ENCODE peak calls at places on chromosome 13, in five cellular contexts. One of them, this sample, is unnamed.
A peak's percentile ranks its signal among the peaks of the same experiment; 100 is the strongest.

GRCh38 chr13:114115796-114116195 is 16.6 kb downstream of the RASA3 start:
- DNase-seq in anterior cingulate cortex: no peak
- DNase-seq in ovary: peak; percentile 11
- DNase-seq in nephron progenitor cell: no peak
- DNase-seq in cardiac fibroblast: no peak
- DNase-seq in this sample: peak; percentile 19

GRCh38 chr13:113960276-113960948 is 13.5 kb downstream of the C13orf46 start:
- DNase-seq in anterior cingulate cortex: no peak
- DNase-seq in ovary: no peak
- DNase-seq in nephron progenitor cell: no peak
- DNase-seq in cardiac fibroblast: no peak
- DNase-seq in this sample: peak; percentile 1

GRCh38 chr13:99792079-99792921 is 179.3 kb downstream of the ZIC5 start:
- DNase-seq in anterior cingulate cortex: no peak
- DNase-seq in ovary: no peak
- DNase-seq in nephron progenitor cell: no peak
- DNase-seq in cardiac fibroblast: no peak
- DNase-seq in this sample: no peak

GRCh38 chr13:29513981-29514719 is 81.3 kb downstream of the SLC7A1 start:
- DNase-seq in anterior cingulate cortex: no peak
- DNase-seq in ovary: no peak
- DNase-seq in nephron progenitor cell: no peak
- DNase-seq in cardiac fibroblast: no peak
- DNase-seq in this sample: no peak

GRCh38 chr13:33017410-33017929 is 1.2 kb downstream of the KL start:
- DNase-seq in anterior cingulate cortex: no peak
- DNase-seq in ovary: no peak
- DNase-seq in nephron progenitor cell: peak; percentile 11
- DNase-seq in cardiac fibroblast: peak; percentile 48
- DNase-seq in this sample: peak; percentile 59

GRCh38 chr13:79749985-79750551 is 269.1 kb downstream of the NDFIP2 start:
- DNase-seq in anterior cingulate cortex: no peak
- DNase-seq in ovary: peak; percentile 49
- DNase-seq in nephron progenitor cell: no peak
- DNase-seq in cardiac fibroblast: peak; percentile 94
- DNase-seq in this sample: peak; percentile 75

GRCh38 chr13:32214073-32214472 is 101.1 kb downstream of the ZAR1L start:
- DNase-seq in anterior cingulate cortex: no peak
- DNase-seq in ovary: no peak
- DNase-seq in nephron progenitor cell: no peak
- DNase-seq in cardiac fibroblast: no peak
- DNase-seq in this sample: no peak

GRCh38 chr13:79398915-79399314 is 7.1 kb downstream of the RBM26 start:
- DNase-seq in anterior cingulate cortex: no peak
- DNase-seq in ovary: no peak
- DNase-seq in nephron progenitor cell: no peak
- DNase-seq in cardiac fibroblast: peak; percentile 55
- DNase-seq in this sample: no peak

GRCh38 chr13:23915308-23915707 is 18.0 kb upstream of the C1QTNF9B start:
- DNase-seq in anterior cingulate cortex: no peak
- DNase-seq in ovary: no peak
- DNase-seq in nephron progenitor cell: no peak
- DNase-seq in cardiac fibroblast: no peak
- DNase-seq in this sample: no peak

GRCh38 chr13:20222553-20222952 is 9.6 kb downstream of the GJB6 start:
- DNase-seq in anterior cingulate cortex: no peak
- DNase-seq in ovary: no peak
- DNase-seq in nephron progenitor cell: no peak
- DNase-seq in cardiac fibroblast: no peak
- DNase-seq in this sample: no peak

GRCh38 chr13:113876341-113877148 is 12.7 kb upstream of the GAS6 start:
- DNase-seq in anterior cingulate cortex: no peak
- DNase-seq in ovary: no peak
- DNase-seq in nephron progenitor cell: no peak
- DNase-seq in cardiac fibroblast: no peak
- DNase-seq in this sample: no peak

GRCh38 chr13:45292176-45292575 is 48.8 kb downstream of the TPT1 start:
- DNase-seq in anterior cingulate cortex: no peak
- DNase-seq in ovary: no peak
- DNase-seq in nephron progenitor cell: no peak
- DNase-seq in cardiac fibroblast: no peak
- DNase-seq in this sample: no peak

GRCh38 chr13:41268764-41269163 is 5.4 kb upstream of the MTRF1 start:
- DNase-seq in anterior cingulate cortex: no peak
- DNase-seq in ovary: no peak
- DNase-seq in nephron progenitor cell: peak; percentile 3
- DNase-seq in cardiac fibroblast: peak; percentile 56
- DNase-seq in this sample: no peak

GRCh38 chr13:83881917-83882625 is at the start of gene SLITRK1:
- DNase-seq in anterior cingulate cortex: peak; percentile 65
- DNase-seq in ovary: peak; percentile 21
- DNase-seq in nephron progenitor cell: peak; percentile 98
- DNase-seq in cardiac fibroblast: peak; percentile 17
- DNase-seq in this sample: peak; percentile 31

GRCh38 chr13:30752201-30752797 is 17.0 kb downstream of the ALOX5AP start:
- DNase-seq in anterior cingulate cortex: no peak
- DNase-seq in ovary: no peak
- DNase-seq in nephron progenitor cell: no peak
- DNase-seq in cardiac fibroblast: peak; percentile 68
- DNase-seq in this sample: peak; percentile 35

GRCh38 chr13:112626124-112626523 is 38.2 kb upstream of the TUBGCP3 start:
- DNase-seq in anterior cingulate cortex: no peak
- DNase-seq in ovary: no peak
- DNase-seq in nephron progenitor cell: no peak
- DNase-seq in cardiac fibroblast: no peak
- DNase-seq in this sample: no peak

GRCh38 chr13:23899555-23899954 is 2.3 kb upstream of the C1QTNF9B start:
- DNase-seq in anterior cingulate cortex: no peak
- DNase-seq in ovary: no peak
- DNase-seq in nephron progenitor cell: peak; percentile 39
- DNase-seq in cardiac fibroblast: peak; percentile 73
- DNase-seq in this sample: no peak

GRCh38 chr13:19845758-19846157 is 17.7 kb downstream of the ZMYM5 start:
- DNase-seq in anterior cingulate cortex: no peak
- DNase-seq in ovary: no peak
- DNase-seq in nephron progenitor cell: no peak
- DNase-seq in cardiac fibroblast: peak; percentile 94
- DNase-seq in this sample: no peak

GRCh38 chr13:57582032-57582431 is 49.5 kb upstream of the PCDH17 start:
- DNase-seq in anterior cingulate cortex: no peak
- DNase-seq in ovary: no peak
- DNase-seq in nephron progenitor cell: no peak
- DNase-seq in cardiac fibroblast: no peak
- DNase-seq in this sample: no peak

GRCh38 chr13:113666951-113667701 is at the start of gene GRK1:
- DNase-seq in anterior cingulate cortex: no peak
- DNase-seq in ovary: peak; percentile 7
- DNase-seq in nephron progenitor cell: no peak
- DNase-seq in cardiac fibroblast: no peak
- DNase-seq in this sample: no peak

GRCh38 chr13:45339867-45340266 is 1.1 kb downstream of the TPT1 start:
- DNase-seq in anterior cingulate cortex: no peak
- DNase-seq in ovary: no peak
- DNase-seq in nephron progenitor cell: no peak
- DNase-seq in cardiac fibroblast: no peak
- DNase-seq in this sample: no peak

GRCh38 chr13:28533441-28534166 is 38.7 kb upstream of the FLT1 start:
- DNase-seq in anterior cingulate cortex: no peak
- DNase-seq in ovary: no peak
- DNase-seq in nephron progenitor cell: no peak
- DNase-seq in cardiac fibroblast: no peak
- DNase-seq in this sample: no peak

GRCh38 chr13:30809787-30810186 is 74.4 kb downstream of the ALOX5AP start:
- DNase-seq in anterior cingulate cortex: no peak
- DNase-seq in ovary: no peak
- DNase-seq in nephron progenitor cell: no peak
- DNase-seq in cardiac fibroblast: no peak
- DNase-seq in this sample: no peak

GRCh38 chr13:32903720-32904119 is 112.5 kb upstream of the KL start:
- DNase-seq in anterior cingulate cortex: no peak
- DNase-seq in ovary: no peak
- DNase-seq in nephron progenitor cell: no peak
- DNase-seq in cardiac fibroblast: no peak
- DNase-seq in this sample: peak; percentile 23

GRCh38 chr13:101875717-101876393 is 423.4 kb downstream of the ITGBL1 start:
- DNase-seq in anterior cingulate cortex: no peak
- DNase-seq in ovary: no peak
- DNase-seq in nephron progenitor cell: no peak
- DNase-seq in cardiac fibroblast: peak; percentile 58
- DNase-seq in this sample: no peak